ENCODE peak calls at places on chromosomes 6 and 20, in ten cellular contexts. R is HEK293T; G is upper lobe of right lung; A is activated T-helper 2 cell treated with anti-CD3 and anti-CD28 coated beads, Interferon-gamma antibody, Interleukin-2, Interleukin-4, amounts not matched to agents 10 μg/mL and 5 μg/mL and 100 μg/mL, durations not matched to agents 14 hours and 24 hours and 36 hours; K is midbrain; Z is NCI-H187 treated with DMSO at 0.1 percent for 48 hours; L is kidney epithelial cell; P is RPMI7951; I is ELR; Q is GM10248. Y is an unnamed sample.

GRCh38 chr6:16583151-16583762 is 178.0 kb downstream of the ATXN1 start:
- DNase-seq in Z (no peak), A (no peak), P (no peak), L (no peak), Q (no peak), K (peak), R (no peak), I (no peak), G (no peak), Y (no peak)

GRCh38 chr6:7958464-7958863 is 47.9 kb upstream of the TXNDC5 start:
- DNase-seq in L (no peak), R (no peak), A (no peak), G (no peak), Q (no peak), P (no peak), K (no peak), I (no peak), Z (no peak), Y (no peak)

GRCh38 chr6:121607716-121608115 is 172.3 kb downstream of the GJA1 start:
- DNase-seq in Z (no peak), I (no peak), P (no peak), G (no peak), R (no peak), A (no peak), L (no peak), Q (no peak), K (no peak), Y (no peak)

GRCh38 chr6:26033132-26033941 is 53.9 kb upstream of the HFE start:
- DNase-seq in I (peak), G (peak), A (peak), R (peak), L (peak), Q (peak), P (peak), Z (peak), K (peak), Y (peak)

GRCh38 chr20:1631309-1632227 is 11.8 kb upstream of the SIRPB1 start:
- DNase-seq in A (no peak), I (no peak), R (no peak), G (no peak), K (no peak), Z (no peak), P (peak), Q (no peak), L (no peak), Y (peak)

GRCh38 chr6:54515013-54515412 is 206.8 kb downstream of the TINAG start:
- DNase-seq in R (no peak), Z (no peak), K (no peak), I (no peak), A (no peak), P (no peak), Q (no peak), L (no peak), G (no peak), Y (no peak)

GRCh38 chr20:15033269-15033668 is 695.9 kb upstream of the FLRT3 start:
- DNase-seq in A (no peak), P (no peak), I (no peak), L (no peak), R (no peak), Z (no peak), K (no peak), G (no peak), Q (no peak), Y (no peak)

GRCh38 chr6:151847064-151847463 is 39.6 kb downstream of the ESR1 start:
- DNase-seq in R (peak), Q (no peak), L (peak), G (no peak), Z (no peak), K (no peak), I (peak), P (peak), A (no peak), Y (peak)

GRCh38 chr6:42720739-42721138 is 1.7 kb downstream of the PRPH2 start:
- DNase-seq in I (peak), L (no peak), G (no peak), A (no peak), Z (no peak), Q (peak), P (peak), R (no peak), K (no peak), Y (peak)

GRCh38 chr20:9608639-9609440 is 94.5 kb downstream of the LAMP5 start:
- DNase-seq in R (no peak), A (no peak), K (no peak), Z (no peak), Q (no peak), G (no peak), I (no peak), L (no peak), P (no peak), Y (no peak)

GRCh38 chr6:122033564-122034181 is 365.8 kb upstream of the HSF2 start:
- DNase-seq in Z (no peak), P (peak), Q (peak), R (peak), K (peak), G (no peak), A (no peak), I (peak), L (peak), Y (peak)

GRCh38 chr6:90460067-90460466 is 126.8 kb downstream of the MAP3K7 start:
- DNase-seq in K (no peak), A (no peak), I (no peak), L (no peak), Z (no peak), G (no peak), Q (no peak), R (no peak), P (no peak), Y (no peak)